ENCODE peak calls at places on chromosomes 6 and 20, in nine cellular contexts. S is omental fat pad, V is Right ventricle myocardium superior, I is GM23338, L is NCI-H1417, O is NCI-H2081, X is SK-N-DZ, W is lung, G is LHCN-M2. H is an unnamed sample.

GRCh38 chr20:48236001-48236400 is 450.7 kb upstream of the SULF2 start:
- DNase-seq in L (peak), I (no peak), V (no peak), O (peak), S (no peak), G (no peak), X (no peak), W (no peak), H (no peak)

GRCh38 chr6:125526007-125526720 is 223.3 kb upstream of the HEY2 start:
- DNase-seq in S (no peak), L (no peak), I (no peak), G (no peak), X (no peak), O (no peak), V (no peak), W (no peak), H (no peak)

GRCh38 chr6:154245542-154245941 is 111.1 kb downstream of the IPCEF1 start:
- DNase-seq in X (no peak), I (no peak), L (no peak), G (no peak), O (no peak), S (no peak), V (no peak), W (no peak), H (no peak)

GRCh38 chr6:128131566-128131965 is 230.7 kb upstream of the THEMIS start:
- DNase-seq in S (no peak), G (peak), X (no peak), V (no peak), O (no peak), I (no peak), L (no peak), W (no peak), H (no peak)

GRCh38 chr6:36604090-36605060 is 10.2 kb downstream of the SRSF3 start:
- DNase-seq in O (no peak), S (no peak), W (no peak), V (no peak), G (no peak), I (no peak), X (no peak), L (no peak), H (no peak)

GRCh38 chr6:134175532-134176282 is 123.3 kb upstream of the SLC2A12 start:
- DNase-seq in S (peak), G (peak), O (no peak), X (no peak), I (peak), V (peak), L (no peak), W (peak), H (no peak)

GRCh38 chr20:38187512-38187911 is 22.4 kb upstream of the TGM2 start:
- DNase-seq in S (no peak), O (no peak), L (no peak), W (no peak), V (no peak), X (peak), I (peak), G (no peak), H (no peak)

GRCh38 chr6:33966536-33966935 is 162.7 kb upstream of the MLN start:
- DNase-seq in X (no peak), S (no peak), W (no peak), V (no peak), G (no peak), I (no peak), O (no peak), L (no peak), H (no peak)

GRCh38 chr6:72552938-72553337 is 68.9 kb upstream of the KCNQ5 start:
- DNase-seq in W (no peak), O (peak), G (peak), V (no peak), L (peak), I (no peak), S (no peak), X (no peak), H (peak)

GRCh38 chr6:145051661-145052060 is 683.7 kb downstream of the EPM2A start:
- DNase-seq in I (no peak), S (no peak), O (no peak), V (no peak), W (no peak), X (no peak), L (no peak), G (no peak), H (no peak)

GRCh38 chr6:115838763-115839401 is 221.8 kb downstream of the FRK start:
- DNase-seq in L (no peak), X (peak), S (no peak), V (no peak), O (peak), G (peak), W (no peak), I (peak), H (peak)

GRCh38 chr20:61913423-61914225 is 152.1 kb downstream of the TAF4 start:
- DNase-seq in V (peak), X (no peak), I (no peak), G (no peak), O (no peak), L (no peak), W (no peak), S (no peak), H (no peak)